ENCODE peak calls at places on chromosomes 5 and 9, in six cellular contexts. X, K, W, E, J and D are unnamed samples.

GRCh38 chr9:134379774-134380431 is 53.6 kb downstream of the RXRA start:
- DNase-seq in E (no peak), J (no peak), X (peak), K (no peak), W (no peak), D (no peak)

GRCh38 chr9:6230037-6230778 is 14.6 kb downstream of the IL33 start:
- DNase-seq in E (no peak), W (no peak), X (peak), K (no peak), J (no peak), D (peak)

GRCh38 chr9:95107976-95108375 is 209.5 kb downstream of the FANCC start:
- DNase-seq in X (no peak), K (no peak), E (no peak), W (no peak), J (no peak), D (no peak)

GRCh38 chr5:96373006-96373405 is 60.0 kb downstream of the PCSK1 start:
- DNase-seq in X (no peak), J (no peak), K (no peak), E (no peak), W (no peak), D (no peak)

GRCh38 chr9:6895754-6896153 is 138.0 kb downstream of the KDM4C start:
- DNase-seq in K (no peak), X (no peak), W (no peak), J (no peak), E (no peak), D (no peak)

GRCh38 chr9:131276107-131276888 is at the start of gene FAM78A:
- DNase-seq in X (peak), E (no peak), K (peak), W (no peak), J (no peak), D (peak)

GRCh38 chr5:142000709-142001484 is 11.9 kb downstream of the GNPDA1 start:
- DNase-seq in W (no peak), K (no peak), X (no peak), E (no peak), J (peak), D (peak)

GRCh38 chr5:89728750-89729149 is 680.8 kb downstream of the CETN3 start:
- DNase-seq in E (no peak), X (peak), W (no peak), K (no peak), J (peak), D (peak)

GRCh38 chr5:91464886-91465646 is 81.9 kb upstream of the ARRDC3 start:
- DNase-seq in X (peak), E (no peak), J (no peak), W (no peak), K (no peak), D (peak)

GRCh38 chr5:79030663-79031480 is 38.6 kb downstream of the DMGDH start:
- DNase-seq in J (no peak), W (no peak), K (no peak), E (no peak), X (no peak), D (no peak)

GRCh38 chr5:180140627-180141006 is 68.4 kb downstream of the RASGEF1C start:
- DNase-seq in W (no peak), X (no peak), E (no peak), J (no peak), K (no peak), D (no peak)

GRCh38 chr9:27712826-27713225 is 139.5 kb upstream of the C9orf72 start:
- DNase-seq in J (no peak), K (no peak), E (no peak), X (no peak), W (no peak), D (no peak)

GRCh38 chr9:87201316-87201715 is 254.0 kb upstream of the GAS1 start:
- DNase-seq in W (no peak), K (no peak), J (peak), X (peak), E (no peak), D (peak)

GRCh38 chr9:134951994-134952393 is 34.3 kb upstream of the FCN1 start:
- DNase-seq in K (no peak), E (no peak), W (no peak), X (no peak), J (no peak), D (no peak)

GRCh38 chr9:419571-420156 is 205.0 kb downstream of the DOCK8 start:
- DNase-seq in K (no peak), W (no peak), E (no peak), X (peak), J (peak), D (peak)

GRCh38 chr9:136093995-136094881 is 851 bp downstream of the NACC2 start:
- DNase-seq in J (peak), K (peak), E (no peak), X (peak), W (no peak), D (peak)

GRCh38 chr5:128491291-128491690 is 46.8 kb downstream of the FBN2 start:
- DNase-seq in J (peak), E (no peak), W (no peak), K (no peak), X (peak), D (no peak)